ENCODE peak calls at places on chromosomes 1 and 21, in four cellular contexts. J is K562, B is endothelial cell of umbilical vein, L is A549. G is an unnamed sample.

GRCh38 chr1:94646151-94646643 is 104.6 kb upstream of the F3 start:
- DNase-seq in B (no peak), L (no peak), J (no peak), G (no peak)

GRCh38 chr1:41673806-41674205 is 189.3 kb upstream of the EDN2 start:
- DNase-seq in J (no peak), L (no peak), B (no peak), G (no peak)

GRCh38 chr1:174447866-174448530 is at the start of gene GPR52:
- DNase-seq in B (no peak), L (no peak), J (no peak), G (no peak)

GRCh38 chr1:53982034-53982761 is 35.8 kb downstream of the LDLRAD1 start:
- DNase-seq in J (no peak), L (no peak), B (peak), G (peak)

GRCh38 chr1:935751-936231 is 12.1 kb downstream of the SAMD11 start:
- DNase-seq in B (no peak), L (no peak), J (peak), G (no peak)

GRCh38 chr21:31370893-31371652 is 27.0 kb upstream of the TIAM1 start:
- DNase-seq in B (no peak), J (no peak), L (no peak), G (no peak)

GRCh38 chr1:25232866-25233784 is 823 bp upstream of the SYF2 start:
- DNase-seq in L (peak), B (peak), J (peak), G (peak)

GRCh38 chr1:110084226-110085078 is 14.0 kb upstream of the ALX3 start:
- DNase-seq in J (no peak), L (no peak), B (peak), G (peak)

GRCh38 chr1:54777431-54777830 is 13.1 kb upstream of the PARS2 start:
- DNase-seq in L (no peak), J (no peak), B (no peak), G (peak)

GRCh38 chr1:64482720-64483119 is 12.8 kb downstream of the CACHD1 start:
- DNase-seq in B (no peak), J (no peak), L (no peak), G (no peak)

GRCh38 chr1:234980657-234981396 is 147.8 kb downstream of the TOMM20 start:
- DNase-seq in B (peak), L (peak), J (no peak), G (peak)

GRCh38 chr1:172823534-172823933 is 164.6 kb downstream of the FASLG start:
- DNase-seq in J (no peak), L (peak), B (no peak), G (no peak)

GRCh38 chr21:27622636-27623035 is 655.7 kb upstream of the ADAMTS5 start:
- DNase-seq in L (no peak), J (no peak), B (no peak), G (no peak)

GRCh38 chr1:212293579-212293978 is 8.4 kb downstream of the PPP2R5A start:
- DNase-seq in L (no peak), J (no peak), B (peak), G (no peak)

GRCh38 chr1:116496380-116496779 is 74.4 kb downstream of the CD58 start:
- DNase-seq in B (no peak), J (no peak), L (no peak), G (peak)

GRCh38 chr21:43302769-43303168 is 124.2 kb downstream of the SIK1 start:
- DNase-seq in J (no peak), B (no peak), L (no peak), G (no peak)

GRCh38 chr1:30242178-30242577 is 481.2 kb downstream of the MATN1 start:
- DNase-seq in L (no peak), B (no peak), J (no peak), G (no peak)

GRCh38 chr1:111484391-111484790 is 10.6 kb downstream of the C1orf162 start:
- DNase-seq in B (no peak), L (no peak), J (no peak), G (no peak)

GRCh38 chr1:19336543-19336942 is 24.4 kb downstream of the SLC66A1 start:
- DNase-seq in B (no peak), J (no peak), L (no peak), G (no peak)

GRCh38 chr1:207302618-207303408 is 18.7 kb upstream of the CD55 start:
- DNase-seq in L (no peak), J (no peak), B (peak), G (no peak)

GRCh38 chr1:208256556-208256955 is 12.4 kb upstream of the PLXNA2 start:
- DNase-seq in L (no peak), B (no peak), J (no peak), G (no peak)

GRCh38 chr1:36365310-36365895 is 20.3 kb downstream of the STK40 start:
- DNase-seq in L (no peak), B (no peak), J (no peak), G (peak)

GRCh38 chr1:215277537-215277936 is 195.0 kb downstream of the KCNK2 start:
- DNase-seq in J (no peak), L (no peak), B (peak), G (no peak)

GRCh38 chr1:150762559-150762958 is 3.0 kb downstream of the CTSS start:
- DNase-seq in B (no peak), L (no peak), J (no peak), G (no peak)

GRCh38 chr1:96979287-96979686 is 257.7 kb downstream of the PTBP2 start:
- DNase-seq in B (no peak), J (no peak), L (no peak), G (no peak)

GRCh38 chr1:89198500-89199072 is at the start of gene GBP4:
- DNase-seq in L (peak), J (no peak), B (peak), G (no peak)

GRCh38 chr1:155931332-155932038 is 2.7 kb downstream of the KHDC4 start:
- DNase-seq in J (no peak), L (no peak), B (no peak), G (no peak)

GRCh38 chr1:246018146-246018545 is 488.9 kb downstream of the SMYD3 start:
- DNase-seq in L (no peak), J (no peak), B (no peak), G (no peak)

GRCh38 chr21:41764558-41765392 is 2.1 kb downstream of the RIPK4 start:
- DNase-seq in B (no peak), J (no peak), L (peak), G (no peak)

GRCh38 chr1:4657920-4658585 is 3.6 kb downstream of the AJAP1 start:
- DNase-seq in J (no peak), B (no peak), L (no peak), G (no peak)

GRCh38 chr1:215637041-215637573 is 70.0 kb downstream of the KCTD3 start:
- DNase-seq in J (no peak), B (no peak), L (no peak), G (no peak)

GRCh38 chr1:47575855-47576757 is 138.3 kb downstream of the FOXD2 start:
- DNase-seq in L (no peak), J (no peak), B (no peak), G (no peak)

GRCh38 chr21:32457360-32457840 is 44.9 kb downstream of the EVA1C start:
- DNase-seq in L (peak), J (peak), B (peak), G (no peak)

GRCh38 chr1:210819266-210819665 is 314.7 kb downstream of the KCNH1 start:
- DNase-seq in B (no peak), L (no peak), J (no peak), G (no peak)

GRCh38 chr1:68975534-68975933 is 478.7 kb upstream of the DEPDC1 start:
- DNase-seq in J (no peak), B (no peak), L (no peak), G (no peak)

GRCh38 chr1:184112176-184112948 is 60.8 kb downstream of the TSEN15 start:
- DNase-seq in J (no peak), L (no peak), B (no peak), G (no peak)

GRCh38 chr1:24503003-24503751 is 541 bp downstream of the RCAN3 start:
- DNase-seq in B (no peak), J (no peak), L (peak), G (peak)

GRCh38 chr1:10728595-10729410 is 67.6 kb downstream of the CASZ1 start:
- DNase-seq in L (no peak), J (no peak), B (no peak), G (no peak)

GRCh38 chr1:12251442-12251841 is 21.6 kb downstream of the VPS13D start:
- DNase-seq in J (no peak), B (no peak), L (no peak), G (no peak)

GRCh38 chr1:17441265-17441992 is 2.0 kb upstream of the RCC2 start:
- DNase-seq in B (no peak), J (no peak), L (peak), G (peak)

GRCh38 chr1:84166797-84167196 is 22.7 kb downstream of the PRKACB start:
- DNase-seq in J (no peak), L (no peak), B (no peak), G (no peak)
- TF ChIP-seq MYC in J (no peak), L (no peak), B (no peak), G (no peak)

GRCh38 chr21:17901458-17902092 is 82.4 kb upstream of the C21orf91 start:
- DNase-seq in L (no peak), B (no peak), J (no peak), G (peak)

GRCh38 chr21:17900990-17901385 is 81.8 kb upstream of the C21orf91 start:
- DNase-seq in L (no peak), B (no peak), J (no peak), G (no peak)

GRCh38 chr21:17903929-17904639 is 84.9 kb upstream of the C21orf91 start:
- DNase-seq in B (no peak), L (no peak), J (no peak), G (no peak)

GRCh38 chr21:17900281-17900989 is 81.3 kb upstream of the C21orf91 start:
- DNase-seq in B (no peak), J (no peak), L (no peak), G (no peak)

GRCh38 chr21:17903029-17903806 is 84.1 kb upstream of the C21orf91 start:
- DNase-seq in B (peak), J (no peak), L (no peak), G (peak)
- TF ChIP-seq CTCF in B (no peak), J (no peak), L (no peak), G (no peak)

DNA sequence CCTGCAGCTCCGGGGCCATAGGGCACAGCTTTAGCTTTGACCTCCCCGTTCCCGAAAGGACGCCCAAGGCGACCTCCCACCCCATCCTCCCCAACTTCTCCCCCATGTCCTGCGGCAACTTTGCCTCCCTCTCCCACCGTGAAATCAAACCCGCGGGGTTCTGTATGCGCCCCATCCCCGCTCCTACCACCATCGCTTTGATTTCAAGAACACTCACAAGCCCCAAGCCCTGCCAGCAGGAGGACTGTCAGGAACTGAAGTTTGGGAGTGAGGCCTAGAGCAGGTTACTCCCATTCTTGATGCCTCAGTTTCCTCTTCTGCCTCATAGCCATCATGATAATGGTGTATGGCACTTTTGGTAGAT is 2.3 kb downstream of the PTPRU start:
- DNase-seq in J (no peak), L (no peak), B (no peak), G (no peak)
- H3K4me3 ChIP-seq in J (no peak), L (no peak), B (no peak), G (no peak)

DNA sequence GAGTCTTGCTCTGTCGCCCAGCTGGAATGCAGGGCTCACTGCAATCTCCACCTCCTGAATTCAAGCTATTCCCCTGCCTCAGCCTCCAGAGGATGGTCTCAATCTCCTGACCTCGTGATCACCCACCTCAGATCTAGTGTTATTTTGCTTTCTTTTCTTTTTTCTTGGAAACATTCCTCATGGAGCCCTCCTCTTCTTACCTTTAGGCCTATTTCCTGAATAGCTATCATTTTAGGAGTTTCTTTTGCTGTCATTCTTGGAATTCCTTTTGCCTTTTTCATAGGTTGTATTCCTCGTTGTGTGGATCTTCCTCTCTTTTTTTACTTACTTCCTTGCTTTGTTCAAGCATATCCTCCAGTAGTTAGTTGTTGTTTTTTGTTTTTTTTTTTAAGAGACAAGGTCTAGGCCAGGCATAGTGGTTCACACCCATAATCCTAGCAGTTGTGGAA is 173.8 kb downstream of the RASAL2 start:
- DNase-seq in B (peak), L (peak), J (no peak), G (no peak)
- TF ChIP-seq MYC in B (no peak), L (no peak), J (no peak), G (no peak)

GRCh38 chr1:8439015-8439702 is 121.2 kb downstream of the SLC45A1 start:
- DNase-seq in L (no peak), B (peak), J (peak), G (peak)
- TF ChIP-seq CTCF in L (no peak), B (no peak), J (peak), G (no peak)

GRCh38 chr1:33276573-33277298 is 20.4 kb downstream of the ZNF362 start:
- DNase-seq in J (no peak), L (no peak), B (no peak), G (no peak)
- H3K4me3 ChIP-seq in J (no peak), L (no peak), B (no peak), G (no peak)